ENCODE peak calls at places on chromosomes 4 and X, in eight cellular contexts. M, D, J, W, N, S, P and A are unnamed samples.

GRCh38 chrX:121231566-121232358 is 184.4 kb downstream of the GLUD2 start:
- DNase-seq in N (no peak), J (no peak), P (no peak), D (no peak), M (no peak), W (no peak), S (no peak), A (no peak)

GRCh38 chr4:6235901-6236625 is 33.6 kb upstream of the WFS1 start:
- DNase-seq in J (no peak), S (no peak), N (no peak), M (no peak), W (no peak), D (no peak), P (no peak), A (no peak)

GRCh38 chr4:137082051-137082450 is 450.2 kb downstream of the PCDH18 start:
- DNase-seq in J (no peak), M (no peak), W (no peak), D (no peak), N (no peak), S (no peak), P (no peak), A (no peak)

GRCh38 chr4:39029752-39030694 is 2.2 kb downstream of the TMEM156 start:
- DNase-seq in N (no peak), P (no peak), W (no peak), D (no peak), J (no peak), M (no peak), S (no peak), A (no peak)

GRCh38 chrX:9912341-9912740 is 54.8 kb upstream of the CLDN34 start:
- DNase-seq in D (no peak), J (no peak), M (peak; percentile 25), N (peak; percentile 45), W (no peak), P (no peak), S (no peak), A (no peak)

GRCh38 chr4:89661490-89661889 is 175.5 kb downstream of the SNCA start:
- DNase-seq in S (no peak), W (peak; percentile 5), P (no peak), M (peak; percentile 58), D (no peak), J (no peak), N (peak; percentile 38), A (no peak)

GRCh38 chr4:97589481-97590196 is 553.6 kb downstream of the STPG2 start:
- DNase-seq in M (no peak), P (no peak), J (no peak), D (no peak), N (no peak), W (no peak), S (no peak), A (no peak)

GRCh38 chrX:69109706-69110635 is 55.3 kb downstream of the PJA1 start:
- DNase-seq in S (no peak), W (peak; percentile 23), D (no peak), P (peak; percentile 34), M (no peak), J (peak; percentile 26), N (peak; percentile 73), A (no peak)

GRCh38 chr4:153570228-153570973 is 104.2 kb downstream of the TMEM131L start:
- DNase-seq in M (no peak), N (no peak), S (no peak), D (no peak), J (no peak), W (no peak), P (no peak), A (no peak)

GRCh38 chrX:3176439-3176820 is 135.2 kb downstream of the ARSF start:
- DNase-seq in W (peak; percentile 57), S (no peak), M (peak; percentile 52), J (no peak), N (peak; percentile 49), D (peak; percentile 21), P (no peak), A (no peak)

GRCh38 chrX:1086444-1087409 is 125.7 kb downstream of the CRLF2 start:
- DNase-seq in P (no peak), M (no peak), S (no peak), W (no peak), J (no peak), N (no peak), D (no peak), A (no peak)

GRCh38 chr4:185335579-185335978 is 60.1 kb downstream of the LRP2BP start:
- DNase-seq in S (no peak), N (no peak), M (no peak), D (no peak), W (no peak), J (no peak), P (no peak), A (no peak)

GRCh38 chr4:188403272-188403671 is 264.0 kb downstream of the TRIML1 start:
- DNase-seq in P (no peak), M (no peak), J (peak; percentile 43), D (no peak), S (no peak), W (no peak), N (no peak), A (no peak)

GRCh38 chr4:3766207-3766790 is at the start of gene ADRA2C:
- DNase-seq in J (peak; percentile 46), P (no peak), M (no peak), W (no peak), S (no peak), D (no peak), N (no peak), A (no peak)

GRCh38 chr4:158768577-158769174 is at the start of gene FNIP2:
- DNase-seq in W (peak; percentile 57), N (peak; percentile 72), J (peak; percentile 82), P (no peak), S (peak; percentile 86), M (peak; percentile 66), D (peak; percentile 76), A (peak; percentile 41)

GRCh38 chrX:65750674-65751469 is 83.4 kb downstream of the MSN start:
- DNase-seq in M (no peak), W (no peak), S (peak; percentile 21), P (no peak), N (no peak), D (no peak), J (no peak), A (no peak)

GRCh38 chr4:38190717-38191178 is 230.6 kb downstream of the PTTG2 start:
- DNase-seq in P (no peak), J (peak; percentile 51), D (peak; percentile 34), N (peak; percentile 70), W (peak; percentile 72), M (peak; percentile 75), S (no peak), A (no peak)

GRCh38 chr4:30756553-30756952 is 36.4 kb downstream of the PCDH7 start:
- DNase-seq in P (no peak), J (no peak), N (no peak), W (no peak), M (peak; percentile 36), D (no peak), S (no peak), A (no peak)

GRCh38 chrX:68978211-68978780 is 149.5 kb downstream of the EFNB1 start:
- DNase-seq in N (peak; percentile 56), W (peak; percentile 74), D (no peak), J (no peak), S (no peak), P (peak; percentile 36), M (peak; percentile 73), A (no peak)

GRCh38 chrX:48488034-48488433 is 12.0 kb downstream of the FTSJ1 start:
- DNase-seq in W (no peak), N (no peak), M (no peak), S (no peak), D (no peak), P (no peak), J (no peak), A (no peak)

GRCh38 chr4:82493721-82494425 is 63.5 kb downstream of the ENOPH1 start:
- DNase-seq in M (no peak), W (peak; percentile 15), P (no peak), N (peak; percentile 34), D (no peak), S (no peak), J (no peak), A (no peak)

GRCh38 chr4:53863731-53864130 is 200.7 kb downstream of the CHIC2 start:
- DNase-seq in D (no peak), J (no peak), W (peak; percentile 82), N (no peak), M (no peak), P (no peak), S (no peak), A (no peak)

GRCh38 chr4:38180456-38180855 is 220.3 kb downstream of the PTTG2 start:
- DNase-seq in P (no peak), M (no peak), W (no peak), J (no peak), N (peak; percentile 47), D (no peak), S (no peak), A (no peak)

GRCh38 chr4:127622923-127623754 is 9.6 kb upstream of the INTU start:
- DNase-seq in S (peak; percentile 13), P (no peak), W (peak; percentile 2), M (no peak), J (peak; percentile 19), D (peak; percentile 30), N (peak; percentile 33), A (no peak)

GRCh38 chr4:124459922-124460301 is 252.6 kb downstream of the ANKRD50 start:
- DNase-seq in D (no peak), J (peak; percentile 68), M (peak; percentile 83), P (no peak), W (no peak), N (no peak), S (no peak), A (no peak)

GRCh38 chrX:153723351-153724251 is 586 bp downstream of the BCAP31 start:
- DNase-seq in N (peak; percentile 37), J (peak; percentile 56), M (peak; percentile 40), S (peak; percentile 55), P (no peak), D (no peak), W (peak; percentile 32), A (peak; percentile 54)
- TF ChIP-seq CTCF in N (peak; percentile 34), J (peak; percentile 44), M (peak; percentile 36), S (peak; percentile 26), P (peak; percentile 46), D (no peak), W (peak; percentile 46), A (no peak)

DNA sequence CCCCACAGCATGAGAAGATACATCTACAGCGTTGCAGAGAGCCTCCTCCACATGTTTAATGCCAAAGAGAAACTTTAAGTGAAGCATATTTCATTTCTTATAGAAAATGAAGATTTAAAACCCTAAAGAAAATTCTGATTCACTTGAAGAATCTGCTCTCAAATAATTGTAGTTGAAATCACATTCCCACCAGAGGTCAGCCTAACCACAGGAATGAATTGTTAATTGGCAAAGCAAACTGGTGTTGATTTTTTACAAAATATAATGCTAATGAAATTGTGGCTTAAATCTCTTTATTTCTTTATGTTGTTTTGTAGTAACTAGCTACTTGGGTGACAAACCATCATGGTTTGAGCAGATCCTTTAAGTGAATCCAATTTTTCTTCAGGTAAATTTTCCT is 31.1 kb upstream of the WDR17 start:
- DNase-seq in M (peak; percentile 61), J (peak; percentile 34), D (no peak), N (peak; percentile 55), P (peak; percentile 16), S (no peak), W (peak; percentile 73), A (no peak)
- TF ChIP-seq CTCF in M (peak; percentile 13), J (peak; percentile 45), D (peak; percentile 49), N (peak; percentile 66), P (peak; percentile 43), S (peak; percentile 9), W (no peak), A (no peak)

GRCh38 chrX:15838017-15838416 is 16.6 kb downstream of the AP1S2 start:
- DNase-seq in J (peak; percentile 58), W (no peak), P (no peak), M (no peak), N (no peak), D (no peak), S (no peak), A (no peak)
- TF ChIP-seq CTCF in J (peak; percentile 44), W (peak; percentile 40), P (peak; percentile 11), M (peak; percentile 14), N (no peak), D (no peak), S (no peak), A (no peak)

GRCh38 chr4:25863347-25863784 is 578 bp upstream of the SEL1L3 start:
- DNase-seq in W (no peak), N (no peak), P (no peak), D (no peak), M (no peak), J (no peak), S (peak; percentile 86), A (no peak)
- TF ChIP-seq CTCF in W (no peak), N (peak; percentile 23), P (peak; percentile 35), D (no peak), M (peak; percentile 21), J (peak; percentile 50), S (peak; percentile 75), A (no peak)